ENCODE peak calls at places on chromosome X, in seven cellular contexts. N is AG04450, U is left kidney, S is activated T-cell treated with anti-CD3 and anti-CD28 coated beads for 1 hour, Y is occipital lobe, W is astrocyte of the spinal cord, L is H1. R is an unnamed sample.

GRCh38 chrX:48897157-48897620 is 379 bp downstream of the TIMM17B start:
- DNase-seq in N (no peak), W (peak), L (no peak), Y (peak), S (peak), U (peak), R (peak)

GRCh38 chrX:117093319-117093718 is 630.5 kb upstream of the CT83 start:
- DNase-seq in N (no peak), L (no peak), Y (no peak), U (no peak), S (no peak), W (no peak), R (no peak)

GRCh38 chrX:9902651-9903050 is 64.5 kb upstream of the CLDN34 start:
- DNase-seq in S (no peak), L (no peak), N (no peak), U (no peak), Y (peak), W (peak), R (no peak)

GRCh38 chrX:154046262-154046771 is 26.6 kb upstream of the IRAK1 start:
- DNase-seq in L (no peak), N (peak), W (peak), U (peak), S (no peak), Y (no peak), R (peak)

GRCh38 chrX:141989802-141990201 is 86.1 kb downstream of the MAGEC1 start:
- DNase-seq in U (peak), N (no peak), L (no peak), Y (no peak), W (peak), S (no peak), R (no peak)

GRCh38 chrX:21657318-21658151 is 595 bp downstream of the KLHL34 start:
- DNase-seq in Y (no peak), N (no peak), S (no peak), W (no peak), U (no peak), L (no peak), R (no peak)

GRCh38 chrX:26845051-26845450 is 618.1 kb downstream of the PPP4R3C start:
- DNase-seq in W (peak), S (no peak), U (no peak), Y (no peak), N (no peak), L (no peak), R (peak)

GRCh38 chrX:140572724-140573123 is 67.9 kb upstream of the SOX3 start:
- DNase-seq in S (no peak), Y (no peak), U (peak), L (peak), N (no peak), W (peak), R (peak)

GRCh38 chrX:4655743-4656142 is 942.3 kb upstream of the PRKX start:
- DNase-seq in S (no peak), W (no peak), L (no peak), N (no peak), Y (no peak), U (peak), R (no peak)

GRCh38 chrX:150063138-150063518 is 124.8 kb upstream of the EOLA2 start:
- DNase-seq in N (no peak), U (no peak), W (no peak), Y (no peak), S (no peak), L (no peak), R (no peak)

GRCh38 chrX:127243654-127244053 is 424.1 kb downstream of the PRR32 start:
- DNase-seq in U (no peak), Y (no peak), S (no peak), L (no peak), N (no peak), W (no peak), R (no peak)

GRCh38 chrX:111874241-111874640 is 1.7 kb upstream of the TRPC5OS start:
- DNase-seq in S (no peak), U (no peak), Y (no peak), W (no peak), L (no peak), N (no peak), R (no peak)

GRCh38 chrX:1903380-1903935 is 288.6 kb downstream of the ASMT start:
- DNase-seq in U (peak), W (peak), Y (no peak), S (no peak), L (no peak), N (no peak), R (no peak)

GRCh38 chrX:101450052-101450451 is 35.2 kb upstream of the ARMCX4 start:
- DNase-seq in N (no peak), S (no peak), U (no peak), W (no peak), Y (no peak), L (no peak), R (no peak)

GRCh38 chrX:150225756-150226155 is 137.4 kb upstream of the MAMLD1 start:
- DNase-seq in W (no peak), S (no peak), L (no peak), U (no peak), N (no peak), Y (no peak), R (no peak)

GRCh38 chrX:44675364-44676024 is 132.8 kb upstream of the FUNDC1 start:
- DNase-seq in L (no peak), Y (peak), N (peak), W (peak), S (no peak), U (peak), R (peak)

GRCh38 chrX:103687073-103687695 is 685 bp upstream of the MORF4L2 start:
- DNase-seq in N (peak), Y (peak), L (no peak), S (peak), U (peak), W (no peak), R (peak)

GRCh38 chrX:118974908-118975671 is 672 bp downstream of the LONRF3 start:
- DNase-seq in L (no peak), U (peak), N (no peak), W (no peak), S (no peak), Y (no peak), R (peak)

GRCh38 chrX:100407147-100407783 is 2.8 kb downstream of the PCDH19 start:
- DNase-seq in N (no peak), L (no peak), W (no peak), Y (no peak), U (no peak), S (no peak), R (no peak)

GRCh38 chrX:139224953-139225665 is 305.4 kb upstream of the F9 start:
- DNase-seq in Y (no peak), U (no peak), W (peak), N (no peak), L (peak), S (no peak), R (peak)

GRCh38 chrX:37712458-37712857 is 26.9 kb downstream of the XK start:
- DNase-seq in N (no peak), L (no peak), Y (no peak), W (peak), U (no peak), S (no peak), R (no peak)

GRCh38 chrX:123731258-123731986 is 1.4 kb downstream of the THOC2 start:
- DNase-seq in N (no peak), Y (no peak), L (no peak), U (peak), S (no peak), W (peak), R (peak)

GRCh38 chrX:133645977-133646750 is 230.9 kb upstream of the GPC4 start:
- DNase-seq in N (no peak), W (peak), S (no peak), U (no peak), Y (no peak), L (no peak), R (no peak)

GRCh38 chrX:75603833-75604232 is 81.0 kb upstream of the ZDHHC15 start:
- DNase-seq in N (no peak), U (peak), Y (no peak), S (no peak), L (no peak), W (peak), R (peak)

GRCh38 chrX:38669425-38669824 is 108.1 kb downstream of the TSPAN7 start:
- DNase-seq in S (no peak), N (no peak), W (no peak), Y (no peak), U (peak), L (no peak), R (no peak)

GRCh38 chrX:132940727-132941162 is 17.7 kb downstream of the HS6ST2 start:
- DNase-seq in W (no peak), S (no peak), Y (no peak), N (no peak), U (no peak), L (no peak), R (no peak)

GRCh38 chrX:39726810-39727209 is 370.9 kb downstream of the BCOR start:
- DNase-seq in L (no peak), U (peak), Y (no peak), S (no peak), N (no peak), W (peak), R (peak)

GRCh38 chrX:66731398-66731797 is 92.5 kb upstream of the EDA2R start:
- DNase-seq in L (no peak), S (no peak), N (peak), Y (no peak), U (peak), W (peak), R (peak)

R was measured in dermis blood vessel endothelial cell.